ENCODE peak calls at places on chromosomes 4 and X, in six cellular contexts. C is endodermal cell, G is heart right ventricle, D is brain microvascular endothelial cell, U is tibial nerve, K is A549. R is an unnamed sample.

GRCh38 chrX:65601530-65602281 is 65.7 kb upstream of the MSN start:
- DNase-seq in C (no peak), G (peak), D (peak), U (peak), K (no peak), R (peak)

GRCh38 chr4:23022032-23022431 is 329.3 kb downstream of the GBA3 start:
- DNase-seq in U (peak), C (peak), G (no peak), K (peak), D (peak), R (no peak)

GRCh38 chr4:109432676-109433075 is 939 bp upstream of the SEC24B start:
- DNase-seq in C (no peak), G (no peak), U (no peak), D (peak), K (no peak), R (no peak)

GRCh38 chr4:71338846-71339593 is at the start of gene SLC4A4:
- DNase-seq in K (no peak), U (no peak), D (peak), G (no peak), C (no peak), R (no peak)

GRCh38 chr4:52982246-52982950 is 120.3 kb downstream of the RASL11B start:
- DNase-seq in U (no peak), K (peak), D (peak), C (no peak), G (no peak), R (no peak)

GRCh38 chrX:152926923-152927322 is 29.1 kb downstream of the ZNF185 start:
- DNase-seq in U (no peak), C (no peak), K (no peak), D (no peak), G (no peak), R (peak)

GRCh38 chr4:189267312-189267965 is 673.2 kb upstream of the FRG1 start:
- DNase-seq in C (no peak), U (no peak), K (no peak), D (no peak), G (no peak), R (no peak)

GRCh38 chrX:79630033-79631009 is 263.2 kb upstream of the ITM2A start:
- DNase-seq in K (no peak), C (no peak), D (no peak), G (no peak), U (no peak), R (no peak)

GRCh38 chr4:79652232-79652631 is 244.2 kb upstream of the GK2 start:
- DNase-seq in U (no peak), D (peak), K (no peak), C (no peak), G (no peak), R (no peak)

GRCh38 chr4:98659106-98659592 is 738 bp upstream of the TSPAN5 start:
- DNase-seq in K (peak), G (no peak), U (no peak), D (no peak), C (no peak), R (peak)

GRCh38 chrX:2360731-2361130 is 140.0 kb downstream of the DHRSX start:
- DNase-seq in D (peak), C (no peak), K (peak), U (no peak), G (no peak), R (no peak)

GRCh38 chrX:39705299-39705698 is 392.5 kb downstream of the BCOR start:
- DNase-seq in C (peak), D (peak), U (peak), K (peak), G (peak), R (no peak)

GRCh38 chrX:14777484-14777883 is 95.4 kb downstream of the FANCB start:
- DNase-seq in U (no peak), K (no peak), D (no peak), G (no peak), C (no peak), R (no peak)

GRCh38 chr4:123621072-123621705 is 224.6 kb downstream of the SPRY1 start:
- DNase-seq in D (no peak), C (no peak), K (no peak), G (peak), U (peak), R (no peak)

GRCh38 chr4:88573286-88573994 is 18.8 kb upstream of the HERC3 start:
- DNase-seq in D (no peak), K (no peak), G (no peak), U (no peak), C (no peak), R (no peak)

GRCh38 chrX:46683023-46683422 is 75.9 kb downstream of the SLC9A7 start:
- DNase-seq in U (no peak), C (no peak), G (no peak), D (no peak), K (no peak), R (no peak)

GRCh38 chr4:3645711-3646221 is 113.5 kb upstream of the LRPAP1 start:
- DNase-seq in U (no peak), K (no peak), C (no peak), G (no peak), D (no peak), R (no peak)

GRCh38 chr4:36325499-36325898 is 44.1 kb downstream of the DTHD1 start:
- DNase-seq in K (no peak), C (no peak), D (no peak), U (no peak), G (no peak), R (no peak)

GRCh38 chr4:77268108-77268507 is 111.1 kb downstream of the CCNG2 start:
- DNase-seq in K (no peak), D (no peak), G (no peak), U (no peak), C (no peak), R (no peak)

GRCh38 chr4:141140271-141141205 is 7.3 kb upstream of the RNF150 start:
- DNase-seq in K (no peak), G (no peak), C (no peak), U (no peak), D (no peak), R (no peak)

GRCh38 chrX:112874140-112874539 is 33.5 kb upstream of the AMOT start:
- DNase-seq in U (no peak), D (no peak), C (no peak), G (no peak), K (no peak), R (no peak)

GRCh38 chr4:98627883-98628282 is 30.5 kb downstream of the TSPAN5 start:
- DNase-seq in K (no peak), G (no peak), D (peak), C (no peak), U (no peak), R (no peak)

GRCh38 chrX:131477498-131477897 is 66.4 kb upstream of the OR13H1 start:
- DNase-seq in G (no peak), C (peak), K (no peak), U (no peak), D (no peak), R (no peak)

GRCh38 chrX:71930298-71930697 is 19.7 kb downstream of the NHSL2 start:
- DNase-seq in D (no peak), K (no peak), G (no peak), U (no peak), C (no peak), R (no peak)

GRCh38 chrX:118652717-118653116 is 74.7 kb upstream of the IL13RA1 start:
- DNase-seq in G (no peak), K (no peak), U (no peak), D (peak), C (no peak), R (no peak)
- H3K27ac ChIP-seq in G (no peak), K (no peak), U (no peak), D (no peak), C (no peak), R (no peak)

GRCh38 chr4:119284876-119285611 is 36.9 kb downstream of the FABP2 start:
- DNase-seq in D (no peak), G (no peak), K (no peak), U (no peak), C (no peak), R (no peak)
- H3K27ac ChIP-seq in D (no peak), G (no peak), K (peak), U (peak), C (no peak), R (no peak)

GRCh38 chr4:1334579-1334895 is 12.5 kb upstream of the UVSSA start:
- DNase-seq in C (no peak), G (no peak), D (no peak), K (no peak), U (no peak), R (peak)
- H3K27ac ChIP-seq in C (no peak), G (no peak), D (no peak), K (no peak), U (peak), R (peak)

GRCh38 chr4:67897686-67898085 is 13.9 kb upstream of the TMPRSS11D start:
- DNase-seq in U (no peak), G (no peak), C (no peak), D (no peak), K (no peak), R (no peak)

GRCh38 chr4:67892253-67892652 is 8.5 kb upstream of the TMPRSS11D start:
- DNase-seq in D (no peak), U (no peak), G (no peak), C (no peak), K (no peak), R (no peak)

GRCh38 chr4:67896421-67897065 is 12.7 kb upstream of the TMPRSS11D start:
- DNase-seq in G (no peak), U (no peak), K (no peak), C (no peak), D (no peak), R (no peak)

GRCh38 chr4:67891645-67892044 is 7.8 kb upstream of the TMPRSS11D start:
- DNase-seq in K (no peak), U (no peak), D (no peak), G (no peak), C (no peak), R (no peak)

GRCh38 chr4:67892905-67893304 is 9.1 kb upstream of the TMPRSS11D start:
- DNase-seq in K (no peak), G (no peak), C (peak), D (no peak), U (no peak), R (no peak)
- H3K27ac ChIP-seq in K (no peak), G (no peak), C (no peak), D (no peak), U (no peak), R (no peak)

GRCh38 chr4:184439386-184439785 is 35.0 kb downstream of the IRF2 start:
- DNase-seq in C (no peak), K (no peak), U (no peak), G (no peak), D (no peak), R (no peak)

GRCh38 chr4:184439856-184440592 is 34.3 kb downstream of the IRF2 start:
- DNase-seq in D (peak), U (no peak), C (peak), G (no peak), K (no peak), R (no peak)

GRCh38 chr4:184437565-184437964 is 36.8 kb downstream of the IRF2 start:
- DNase-seq in U (no peak), K (no peak), D (no peak), G (no peak), C (no peak), R (no peak)

GRCh38 chr4:184440593-184441358 is 33.6 kb downstream of the IRF2 start:
- DNase-seq in G (no peak), C (no peak), D (no peak), U (no peak), K (no peak), R (no peak)

GRCh38 chr4:184437988-184438774 is 36.2 kb downstream of the IRF2 start:
- DNase-seq in U (no peak), D (no peak), C (no peak), K (no peak), G (no peak), R (no peak)
- H3K27ac ChIP-seq in U (peak), D (no peak), C (no peak), K (no peak), G (no peak), R (no peak)

DNA sequence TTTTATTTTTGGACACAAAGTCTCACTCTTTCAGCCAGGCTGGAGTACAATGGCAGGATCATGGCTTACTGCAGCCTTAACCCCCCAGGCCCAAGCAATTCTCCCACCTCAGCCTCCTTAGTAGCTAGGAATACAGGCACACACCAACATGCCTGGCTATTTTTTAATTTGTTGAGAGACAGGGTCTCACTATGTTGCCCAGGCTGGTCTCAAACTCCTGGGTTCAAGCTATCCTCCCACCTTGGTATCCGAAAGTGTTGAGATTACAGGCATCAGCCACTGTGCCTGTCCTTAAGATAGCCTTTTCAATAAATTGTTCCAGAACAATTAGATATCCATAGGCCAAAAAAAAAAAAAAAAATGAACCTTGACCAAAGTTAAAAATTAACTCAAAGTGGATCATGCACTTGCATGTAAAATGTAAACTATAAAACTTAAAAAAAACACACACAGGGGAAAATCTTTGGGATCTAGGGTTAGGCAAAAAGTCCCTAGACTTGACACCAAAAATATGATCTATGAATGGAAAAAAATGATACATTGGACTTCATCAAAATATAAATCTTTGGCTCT is 28.6 kb upstream of the NFKB1 start:
- DNase-seq in C (no peak), K (no peak), U (no peak), D (no peak), G (no peak), R (no peak)
- H3K27ac ChIP-seq in C (no peak), K (no peak), U (no peak), D (no peak), G (no peak), R (no peak)